ENCODE peak calls at places on chromosomes 2 and 18, in five cellular contexts. J, M, E, H and I are unnamed samples.

GRCh38 chr2:233290446-233290845 is 17.2 kb upstream of the SAG start:
- DNase-seq in J (no peak), M (no peak), E (no peak), H (no peak), I (no peak)

GRCh38 chr2:205407984-205408383 is 274.3 kb upstream of the NRP2 start:
- DNase-seq in J (no peak), M (no peak), E (peak; percentile 49), H (no peak), I (no peak)

GRCh38 chr2:42087857-42088195 is 40.0 kb downstream of the PKDCC start:
- DNase-seq in J (no peak), M (no peak), E (no peak), H (no peak), I (no peak)

GRCh38 chr2:238776003-238776640 is 71.8 kb upstream of the TWIST2 start:
- DNase-seq in J (no peak), M (no peak), E (no peak), H (no peak), I (no peak)

GRCh38 chr2:211141646-211142045 is 585.2 kb downstream of the CPS1 start:
- DNase-seq in J (no peak), M (no peak), E (no peak), H (no peak), I (no peak)

GRCh38 chr18:70234667-70235459 is 29.4 kb upstream of the RTTN start:
- DNase-seq in J (peak; percentile 64), M (no peak), E (peak; percentile 79), H (no peak), I (no peak)

GRCh38 chr18:46067431-46068007 is 4.5 kb downstream of the PSTPIP2 start:
- DNase-seq in J (peak; percentile 61), M (peak; percentile 44), E (no peak), H (no peak), I (peak; percentile 34)

GRCh38 chr2:187177253-187177652 is 270.8 kb downstream of the CALCRL start:
- DNase-seq in J (no peak), M (no peak), E (no peak), H (no peak), I (no peak)

GRCh38 chr18:48392266-48392665 is 16.9 kb downstream of the ZBTB7C start:
- DNase-seq in J (no peak), M (no peak), E (no peak), H (no peak), I (no peak)

GRCh38 chr2:134586289-134586980 is 132.4 kb downstream of the TMEM163 start:
- DNase-seq in J (no peak), M (no peak), E (no peak), H (peak; percentile 49), I (no peak)

GRCh38 chr2:20113986-20114938 is 62.8 kb upstream of the LAPTM4A start:
- DNase-seq in J (no peak), M (no peak), E (no peak), H (no peak), I (no peak)

GRCh38 chr18:24231773-24232735 is 93.2 kb downstream of the CABYR start:
- DNase-seq in J (peak; percentile 35), M (no peak), E (peak; percentile 60), H (no peak), I (no peak)

GRCh38 chr2:40371525-40372277 is 80.2 kb downstream of the SLC8A1 start:
- DNase-seq in J (no peak), M (no peak), E (peak; percentile 91), H (no peak), I (no peak)

GRCh38 chr2:27653397-27653796 is 10.0 kb downstream of the SUPT7L start:
- DNase-seq in J (no peak), M (no peak), E (peak; percentile 18), H (no peak), I (no peak)

GRCh38 chr18:68960355-68960754 is 162.5 kb downstream of the CCDC102B start:
- DNase-seq in J (no peak), M (no peak), E (no peak), H (no peak), I (no peak)

GRCh38 chr2:5693288-5694015 is 1.3 kb downstream of the SOX11 start:
- DNase-seq in J (peak; percentile 16), M (no peak), E (peak; percentile 16), H (no peak), I (no peak)

GRCh38 chr18:49030692-49031443 is 80.1 kb upstream of the SMAD7 start:
- DNase-seq in J (no peak), M (no peak), E (peak; percentile 33), H (no peak), I (no peak)

GRCh38 chr2:64873472-64873924 is 115.7 kb upstream of the SLC1A4 start:
- DNase-seq in J (peak; percentile 73), M (peak; percentile 84), E (peak; percentile 74), H (peak; percentile 76), I (peak; percentile 74)

GRCh38 chr2:165933211-165933610 is 20.4 kb downstream of the TTC21B start:
- DNase-seq in J (no peak), M (no peak), E (no peak), H (no peak), I (no peak)

GRCh38 chr18:62282188-62282629 is 42.9 kb upstream of the TNFRSF11A start:
- DNase-seq in J (no peak), M (no peak), E (peak; percentile 86), H (no peak), I (no peak)

GRCh38 chr2:239726091-239726591 is 299.0 kb downstream of the NDUFA10 start:
- DNase-seq in J (no peak), M (no peak), E (no peak), H (no peak), I (no peak)

GRCh38 chr2:10359246-10359645 is 56.5 kb downstream of the HPCAL1 start:
- DNase-seq in J (no peak), M (no peak), E (no peak), H (no peak), I (no peak)

GRCh38 chr18:23032030-23032582 is 99.0 kb downstream of the RBBP8 start:
- DNase-seq in J (no peak), M (no peak), E (peak; percentile 88), H (no peak), I (no peak)

GRCh38 chr18:45063246-45064038 is 382.8 kb downstream of the SETBP1 start:
- DNase-seq in J (no peak), M (no peak), E (no peak), H (no peak), I (no peak)

GRCh38 chr18:24271381-24272331 is 126.0 kb downstream of the OSBPL1A start:
- DNase-seq in J (peak; percentile 80), M (peak; percentile 80), E (peak; percentile 85), H (no peak), I (no peak)

GRCh38 chr2:153770359-153770991 is 101.2 kb upstream of the GALNT13 start:
- DNase-seq in J (peak; percentile 13), M (no peak), E (peak; percentile 7), H (no peak), I (no peak)

GRCh38 chr2:20490300-20491181 is 43.7 kb downstream of the RHOB start:
- DNase-seq in J (peak; percentile 9), M (peak; percentile 52), E (peak; percentile 54), H (no peak), I (no peak)

GRCh38 chr2:226483745-226484619 is 315.6 kb downstream of the IRS1 start:
- DNase-seq in J (peak; percentile 55), M (no peak), E (peak; percentile 51), H (no peak), I (no peak)

GRCh38 chr2:84280873-84281272 is 178.2 kb downstream of the SUCLG1 start:
- DNase-seq in J (no peak), M (peak; percentile 10), E (no peak), H (no peak), I (no peak)

GRCh38 chr2:75390184-75390583 is 170.6 kb downstream of the EVA1A start:
- DNase-seq in J (no peak), M (no peak), E (no peak), H (no peak), I (no peak)
- H3K4me3 ChIP-seq in J (no peak overlapping the region), M (no peak overlapping the region), E (no peak overlapping the region), H (no peak overlapping the region), I (no peak overlapping the region)

GRCh38 chr2:121519153-121519552 is 11.5 kb upstream of the RNU4ATAC start:
- DNase-seq in J (no peak), M (no peak), E (no peak), H (no peak), I (no peak)

GRCh38 chr2:121510857-121511256 is 19.8 kb upstream of the RNU4ATAC start:
- DNase-seq in J (no peak), M (no peak), E (no peak), H (no peak), I (no peak)

GRCh38 chr2:121513597-121514333 is 16.9 kb upstream of the RNU4ATAC start:
- DNase-seq in J (no peak), M (no peak), E (no peak), H (no peak), I (no peak)
- H3K4me3 ChIP-seq in J (no peak overlapping the region), M (no peak overlapping the region), E (no peak overlapping the region), H (no peak overlapping the region), I (no peak overlapping the region)

GRCh38 chr18:41747723-41748242 is 207.3 kb upstream of the PIK3C3 start:
- DNase-seq in J (no peak), M (no peak), E (no peak), H (no peak), I (no peak)

GRCh38 chr18:41744664-41745063 is 210.4 kb upstream of the PIK3C3 start:
- DNase-seq in J (no peak), M (no peak), E (no peak), H (no peak), I (no peak)

GRCh38 chr18:41751161-41751560 is 203.9 kb upstream of the PIK3C3 start:
- DNase-seq in J (no peak), M (no peak), E (no peak), H (no peak), I (no peak)

DNA sequence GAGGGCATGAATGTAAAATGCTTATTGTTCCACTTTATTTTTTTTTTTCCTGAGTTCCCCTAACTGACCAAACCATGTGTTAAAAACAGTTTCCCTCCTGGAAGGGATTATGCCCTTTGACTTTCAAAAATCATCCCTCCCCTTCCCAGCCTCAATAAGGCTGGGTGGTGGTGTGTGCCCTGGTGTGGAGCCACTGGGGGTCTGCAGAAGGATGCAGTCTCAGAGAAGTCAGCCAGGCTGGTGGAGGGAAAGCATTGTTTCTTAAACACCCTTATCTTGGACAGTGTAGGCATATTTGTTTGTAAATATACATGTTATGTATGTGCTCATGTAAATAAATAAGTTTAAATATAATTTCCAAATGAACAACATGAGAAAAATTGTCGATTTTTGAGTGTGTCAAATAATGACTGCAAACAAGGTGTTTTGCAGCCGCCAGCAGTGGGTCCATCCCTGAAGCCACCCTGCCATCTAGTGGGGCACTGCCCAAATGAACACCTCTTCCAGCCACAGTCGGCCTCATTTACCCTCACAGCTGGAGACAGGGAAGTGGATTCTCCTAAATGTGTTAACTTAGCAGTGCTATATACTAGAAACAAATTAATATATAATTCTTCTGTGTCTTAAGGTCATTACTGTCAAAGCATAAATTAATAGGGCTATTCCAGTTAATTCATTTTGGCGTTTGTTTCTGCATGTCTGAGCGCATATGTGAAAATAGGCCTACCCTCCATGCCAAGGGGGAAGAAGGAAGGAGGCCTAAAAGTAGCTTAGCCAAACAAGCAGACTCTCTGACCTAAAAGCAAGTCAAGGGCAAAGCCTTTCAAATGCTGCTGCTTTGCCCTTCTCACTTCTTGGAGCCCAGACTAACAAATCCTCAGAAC is 209.6 kb upstream of the PIK3C3 start:
- DNase-seq in J (peak; percentile 22), M (peak; percentile 33), E (peak; percentile 54), H (peak; percentile 19), I (no peak)
- H3K4me3 ChIP-seq in J (no peak overlapping the region), M (no peak overlapping the region), E (no peak overlapping the region), H (no peak overlapping the region), I (no peak overlapping the region)

DNA sequence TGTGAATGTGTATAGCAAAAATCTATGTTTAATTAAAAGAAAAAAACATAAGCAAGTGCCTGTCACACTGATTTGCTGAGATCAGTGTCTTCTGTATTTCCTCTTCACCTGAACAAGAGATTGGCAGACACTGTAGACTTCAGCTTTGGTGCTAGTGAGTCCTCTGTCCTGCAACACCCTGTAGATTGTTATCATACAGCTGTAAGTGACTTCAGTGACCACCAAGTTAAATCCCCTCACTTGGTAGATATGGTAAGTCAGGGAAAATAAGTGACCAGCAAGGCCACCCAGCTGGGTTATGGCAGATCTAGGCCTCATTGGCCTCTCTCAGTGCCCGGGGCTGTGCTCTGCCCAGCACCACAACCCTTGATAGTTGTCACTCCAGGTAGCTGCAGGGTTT is 119.7 kb upstream of the EML6 start:
- DNase-seq in J (no peak), M (no peak), E (no peak), H (no peak), I (no peak)
- H3K4me3 ChIP-seq in J (no peak overlapping the region), M (no peak overlapping the region), E (no peak overlapping the region), H (no peak overlapping the region), I (no peak overlapping the region)